ENCODE peak calls at places on chromosomes 6 and 20, in five cellular contexts. V is memory B cell, W is right cardiac atrium, N is pancreas, U is sciatic nerve. O is an unnamed sample.

GRCh38 chr20:3970016-3970415 is 45.3 kb downstream of the RNF24 start:
- ATAC-seq in U (no peak), V (no peak), N (no peak), W (no peak), O (no peak)

GRCh38 chr6:91045152-91045551 is 458.3 kb upstream of the MAP3K7 start:
- ATAC-seq in N (no peak), U (no peak), V (no peak), W (no peak), O (no peak)

GRCh38 chr6:20669571-20670314 is 135.5 kb downstream of the CDKAL1 start:
- ATAC-seq in V (no peak), W (no peak), N (no peak), U (no peak), O (no peak)

GRCh38 chr6:56851104-56851503 is 103.8 kb upstream of the BEND6 start:
- ATAC-seq in V (no peak), N (peak), W (peak), U (peak), O (peak)

GRCh38 chr6:3825331-3825831 is 23.8 kb upstream of the FAM50B start:
- ATAC-seq in U (peak), V (no peak), W (peak), N (peak), O (peak)

GRCh38 chr6:142952614-142953013 is 7.6 kb upstream of the HIVEP2 start:
- ATAC-seq in N (no peak), W (no peak), V (peak), U (no peak), O (no peak)

GRCh38 chr6:117496383-117496990 is 14.0 kb downstream of the DCBLD1 start:
- ATAC-seq in W (no peak), N (no peak), V (no peak), U (no peak), O (no peak)

GRCh38 chr20:8335059-8335458 is 203.0 kb downstream of the PLCB1 start:
- ATAC-seq in U (no peak), V (no peak), W (no peak), N (no peak), O (no peak)

GRCh38 chr6:41741625-41742490 is 5.3 kb downstream of the PGC start:
- ATAC-seq in N (peak), U (no peak), V (no peak), W (no peak), O (no peak)

GRCh38 chr6:135505222-135505621 is 7.7 kb upstream of the AHI1 start:
- ATAC-seq in V (no peak), W (no peak), N (peak), U (no peak), O (no peak)

GRCh38 chr20:50848341-50848808 is 53.5 kb downstream of the BCAS4 start:
- ATAC-seq in V (peak), N (peak), U (peak), W (peak), O (peak)

GRCh38 chr6:104527761-104528415 is 331.8 kb downstream of the HACE1 start:
- ATAC-seq in U (peak), V (no peak), N (peak), W (peak), O (peak)

GRCh38 chr6:30830438-30830837 is 53.9 kb upstream of the DDR1 start:
- ATAC-seq in V (no peak), W (no peak), N (no peak), U (no peak), O (no peak)

GRCh38 chr20:25246182-25246943 is 1.5 kb upstream of the PYGB start:
- ATAC-seq in U (peak), N (no peak), V (peak), W (no peak), O (no peak)

GRCh38 chr20:4794846-4795245 is 73.1 kb downstream of the PRND start:
- ATAC-seq in N (no peak), V (no peak), W (no peak), U (peak), O (no peak)

GRCh38 chr6:157496534-157497095 is 115.6 kb downstream of the ZDHHC14 start:
- ATAC-seq in W (no peak), U (no peak), N (no peak), V (no peak), O (no peak)

GRCh38 chr6:45494734-45495133 is 117.0 kb upstream of the SUPT3H start:
- ATAC-seq in U (no peak), W (no peak), N (no peak), V (no peak), O (no peak)

GRCh38 chr6:36755435-36756348 is 58.1 kb downstream of the RAB44 start:
- ATAC-seq in W (peak), V (peak), U (no peak), N (no peak), O (no peak)

GRCh38 chr6:142932788-142933362 is 12.1 kb downstream of the HIVEP2 start:
- ATAC-seq in U (no peak), N (no peak), V (peak), W (no peak), O (no peak)

GRCh38 chr6:125474061-125474460 is 172.3 kb upstream of the HDDC2 start:
- ATAC-seq in N (no peak), V (no peak), U (no peak), W (no peak), O (no peak)

GRCh38 chr20:33826270-33826897 is 15.2 kb downstream of the CHMP4B start:
- ATAC-seq in U (no peak), N (peak), V (no peak), W (no peak), O (no peak)

GRCh38 chr20:50478162-50479036 is 31.8 kb upstream of the PTPN1 start:
- ATAC-seq in U (peak), W (peak), N (peak), V (peak), O (peak)